ENCODE peak calls at places on chromosomes 13 and 19, in four cellular contexts. X is T-helper 9 cell; I is SJSA1; S is CD8-positive, alpha-beta memory T cell. B is an unnamed sample.

GRCh38 chr13:26784704-26785639 is 24.4 kb upstream of the GPR12 start:
- DNase-seq in X (no peak), I (no peak), S (no peak), B (no peak)

GRCh38 chr19:35563207-35563829 is at the start of gene ATP4A:
- DNase-seq in X (no peak), I (no peak), S (no peak), B (no peak)

GRCh38 chr19:48120505-48120904 is 9.9 kb upstream of the PLA2G4C start:
- DNase-seq in X (no peak), I (no peak), S (no peak), B (no peak)

GRCh38 chr19:51440846-51441409 is 17.3 kb downstream of the SIGLEC8 start:
- DNase-seq in X (no peak), I (no peak), S (peak), B (peak)

GRCh38 chr13:46715363-46715762 is 81.6 kb downstream of the ESD start:
- DNase-seq in X (no peak), I (no peak), S (no peak), B (no peak)

GRCh38 chr13:24215732-24216131 is 55.2 kb downstream of the SPATA13 start:
- DNase-seq in X (no peak), I (peak), S (no peak), B (no peak)

GRCh38 chr13:36069881-36070366 is 61.3 kb downstream of the DCLK1 start:
- DNase-seq in X (no peak), I (no peak), S (no peak), B (no peak)

GRCh38 chr19:8615022-8615421 is 4.5 kb upstream of the ADAMTS10 start:
- DNase-seq in X (no peak), I (peak), S (no peak), B (no peak)

GRCh38 chr19:29587518-29587986 is 18.5 kb upstream of the POP4 start:
- DNase-seq in X (no peak), I (no peak), S (peak), B (peak)

GRCh38 chr13:80037505-80037888 is 303.4 kb downstream of the SPRY2 start:
- DNase-seq in X (no peak), I (peak), S (no peak), B (no peak)

GRCh38 chr19:49019242-49019932 is 2.5 kb upstream of the LHB start:
- DNase-seq in X (peak), I (peak), S (peak), B (peak)

GRCh38 chr13:112770504-112770903 is 80.7 kb downstream of the ATP11A start:
- DNase-seq in X (no peak), I (no peak), S (no peak), B (no peak)

GRCh38 chr13:76552373-76552772 is 333.8 kb downstream of the KCTD12 start:
- DNase-seq in X (no peak), I (no peak), S (no peak), B (no peak)

GRCh38 chr19:4555657-4556561 is 3.6 kb downstream of the SEMA6B start:
- DNase-seq in X (no peak), I (no peak), S (no peak), B (no peak)

GRCh38 chr19:29378126-29378525 is 147.7 kb upstream of the VSTM2B start:
- DNase-seq in X (no peak), I (no peak), S (no peak), B (no peak)

B was measured in effector memory CD8-positive, alpha-beta T cell.